ENCODE peak calls at places on chromosomes 13 and 19, in nine cellular contexts. B is astrocyte of the spinal cord, N is A549, K is fibroblast of the aortic adventitia, I is body of pancreas, M is HFFc6, L is choroid plexus epithelial cell, C is thoracic aorta, F is neural progenitor cell. X is an unnamed sample.

GRCh38 chr19:2551864-2552185 is 75.9 kb downstream of the GADD45B start:
- DNase-seq in C (no peak), K (no peak), L (no peak), N (no peak), I (no peak), B (no peak), F (no peak), M (no peak), X (no peak)

GRCh38 chr19:16032509-16033135 is 43.7 kb upstream of the TPM4 start:
- DNase-seq in C (no peak), B (no peak), N (no peak), L (no peak), I (no peak), M (no peak), K (no peak), F (no peak), X (no peak)

GRCh38 chr19:51637362-51637978 is 7.3 kb upstream of the SIGLEC5 start:
- DNase-seq in F (no peak), L (peak; percentile 11), I (no peak), N (peak; percentile 31), B (no peak), M (no peak), K (peak; percentile 2), C (no peak), X (no peak)

GRCh38 chr19:38683393-38684077 is 36.1 kb downstream of the ACTN4 start:
- DNase-seq in M (peak; percentile 88), I (peak; percentile 95), C (no peak), K (peak; percentile 88), F (peak; percentile 40), B (peak; percentile 97), L (peak; percentile 95), N (peak; percentile 100), X (peak; percentile 84)

GRCh38 chr19:49337267-49338022 is 2.2 kb downstream of the CD37 start:
- DNase-seq in K (no peak), M (no peak), I (peak; percentile 5), L (no peak), N (no peak), B (no peak), C (no peak), F (no peak), X (no peak)

GRCh38 chr13:50060718-50061117 is 45.5 kb downstream of the KCNRG start:
- DNase-seq in M (no peak), I (no peak), N (no peak), L (no peak), C (no peak), B (no peak), K (no peak), F (no peak), X (no peak)

GRCh38 chr19:55005684-55006488 is 32.2 kb downstream of the GP6 start:
- DNase-seq in N (peak; percentile 96), C (no peak), I (peak; percentile 37), F (peak; percentile 87), K (no peak), M (no peak), B (peak; percentile 48), L (peak; percentile 2), X (peak; percentile 55)

GRCh38 chr13:42990147-42990990 is 1.7 kb downstream of the EPSTI1 start:
- DNase-seq in M (no peak), N (no peak), L (peak; percentile 88), C (no peak), I (no peak), K (peak; percentile 16), F (no peak), B (peak; percentile 75), X (peak; percentile 72)

GRCh38 chr19:47430041-47430802 is 10.9 kb upstream of the MEIS3 start:
- DNase-seq in M (peak; percentile 52), F (peak; percentile 80), C (no peak), N (no peak), I (peak; percentile 23), K (peak; percentile 28), L (peak; percentile 61), B (peak; percentile 38), X (peak; percentile 57)

GRCh38 chr13:98269386-98269785 is 92.3 kb upstream of the RNF113B start:
- DNase-seq in M (no peak), C (no peak), I (no peak), N (no peak), F (no peak), K (no peak), B (no peak), L (no peak), X (no peak)

GRCh38 chr13:97385854-97386253 is 48.1 kb upstream of the RAP2A start:
- DNase-seq in F (no peak), N (no peak), K (peak; percentile 25), L (peak; percentile 40), I (no peak), M (no peak), B (no peak), C (no peak), X (no peak)

GRCh38 chr19:49833594-49833993 is 15.5 kb downstream of the MED25 start:
- DNase-seq in F (no peak), N (no peak), B (no peak), M (no peak), L (no peak), I (no peak), C (no peak), K (no peak), X (no peak)

GRCh38 chr13:98970293-98970692 is 7.6 kb downstream of the DOCK9 start:
- DNase-seq in F (no peak), N (no peak), L (no peak), K (peak; percentile 7), M (no peak), B (no peak), C (no peak), I (no peak), X (no peak)

GRCh38 chr13:95226476-95226875 is 74.8 kb downstream of the ABCC4 start:
- DNase-seq in I (no peak), L (no peak), K (no peak), B (no peak), M (no peak), C (no peak), F (no peak), N (no peak), X (no peak)

DNA sequence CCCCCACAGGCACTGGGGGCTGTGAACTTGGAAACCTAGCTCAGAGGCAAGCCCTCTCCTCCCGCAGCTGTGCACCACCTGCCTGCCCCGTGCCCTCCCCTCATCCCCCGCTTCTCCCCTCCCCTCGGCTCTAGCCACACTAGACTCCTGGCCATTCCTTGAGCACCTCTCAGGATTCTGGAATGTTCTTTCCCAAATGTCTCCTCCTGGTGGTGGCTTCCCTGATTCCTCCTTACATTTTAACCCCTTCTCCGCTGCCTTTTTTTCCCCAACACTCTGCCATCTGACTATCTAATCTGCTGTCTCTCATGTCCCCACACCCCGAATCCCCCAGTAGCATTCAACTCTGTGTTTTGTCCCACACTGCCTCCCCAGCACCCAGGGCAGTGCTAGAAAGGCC is 6.7 kb downstream of the NANOS3 start:
- DNase-seq in B (no peak), C (no peak), N (no peak), L (no peak), K (no peak), F (no peak), M (no peak), I (no peak), X (no peak)
- TF ChIP-seq CTCF in B (peak; percentile 34), C (no peak), N (no peak), L (peak; percentile 27), K (peak; percentile 17), F (peak; percentile 30), M (peak; percentile 62), I (no peak), X (peak; percentile 22)

DNA sequence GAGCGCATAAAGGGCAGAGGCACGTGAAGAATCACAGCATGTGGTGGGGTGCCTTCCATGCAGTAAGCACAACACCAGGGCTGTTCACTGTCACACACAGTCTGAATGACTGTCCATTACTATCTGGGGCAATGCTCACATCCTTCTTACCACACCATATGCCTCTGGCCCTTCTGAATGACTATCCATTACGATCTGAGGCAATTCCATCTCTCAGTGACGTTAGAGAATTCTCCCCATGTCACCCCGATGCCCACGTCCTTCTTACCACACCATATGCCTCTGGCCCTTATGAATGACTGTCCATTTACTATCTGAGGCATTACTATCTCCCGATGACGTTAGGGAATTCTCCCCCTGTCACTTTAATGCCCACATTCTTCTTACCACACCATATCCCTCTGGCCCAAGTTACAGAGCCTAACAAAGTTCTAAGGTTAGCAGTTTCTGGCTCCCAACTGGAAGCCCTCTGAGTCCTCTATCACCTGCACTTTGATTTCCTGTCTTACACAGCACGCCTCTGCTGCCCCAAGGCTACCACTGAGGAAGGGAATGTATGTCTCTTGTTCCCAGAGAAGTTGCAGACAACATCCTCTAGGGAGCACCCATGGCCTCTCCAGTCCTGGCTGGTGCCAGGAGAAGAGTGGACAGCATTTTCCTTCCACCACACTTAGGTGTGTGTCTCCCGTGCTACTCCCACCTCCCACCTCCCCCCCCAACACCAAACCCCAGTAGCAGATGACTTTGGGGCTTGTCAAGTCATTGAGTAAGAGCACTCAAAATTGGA is 154.8 kb downstream of the COG6 start:
- DNase-seq in I (no peak), K (peak; percentile 1), F (no peak), L (no peak), C (no peak), B (no peak), N (no peak), M (no peak), X (no peak)
- TF ChIP-seq CTCF in I (no peak), K (peak; percentile 3), F (no peak), L (peak; percentile 19), C (no peak), B (no peak), N (no peak), M (no peak), X (no peak)

DNA sequence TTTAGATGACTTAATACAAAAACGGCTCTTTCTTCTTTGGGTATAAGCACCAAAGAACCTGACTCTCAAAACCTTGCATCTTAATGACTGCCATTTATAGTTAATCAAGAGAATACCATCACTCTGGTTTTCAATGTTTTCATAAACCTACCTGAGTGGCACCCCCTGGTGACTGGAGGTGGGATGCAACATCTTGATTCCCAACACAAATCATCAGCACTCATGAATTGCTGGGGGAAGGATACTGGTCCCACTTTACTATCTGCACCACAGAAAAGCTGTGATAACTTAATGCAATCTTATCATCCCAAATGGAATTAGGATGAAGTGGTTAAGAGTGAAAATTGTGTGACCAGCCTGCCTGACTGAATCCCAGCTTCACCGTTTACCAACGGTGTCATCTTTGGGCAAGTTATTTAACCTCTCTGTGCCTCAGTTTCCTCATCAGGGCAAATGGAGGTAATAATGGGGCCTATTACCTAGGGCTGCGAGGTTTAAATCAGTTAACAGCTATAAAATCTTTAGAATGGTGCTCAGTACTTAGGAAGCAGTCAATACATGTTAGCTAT is 366.4 kb downstream of the KLF12 start:
- DNase-seq in C (no peak), K (no peak), L (no peak), F (peak; percentile 50), B (no peak), I (no peak), M (peak; percentile 11), N (peak; percentile 1), X (no peak)
- TF ChIP-seq CTCF in C (peak; percentile 16), K (peak; percentile 43), L (peak; percentile 60), F (peak; percentile 68), B (peak; percentile 38), I (no peak), M (peak; percentile 68), N (no peak), X (peak; percentile 34)

DNA sequence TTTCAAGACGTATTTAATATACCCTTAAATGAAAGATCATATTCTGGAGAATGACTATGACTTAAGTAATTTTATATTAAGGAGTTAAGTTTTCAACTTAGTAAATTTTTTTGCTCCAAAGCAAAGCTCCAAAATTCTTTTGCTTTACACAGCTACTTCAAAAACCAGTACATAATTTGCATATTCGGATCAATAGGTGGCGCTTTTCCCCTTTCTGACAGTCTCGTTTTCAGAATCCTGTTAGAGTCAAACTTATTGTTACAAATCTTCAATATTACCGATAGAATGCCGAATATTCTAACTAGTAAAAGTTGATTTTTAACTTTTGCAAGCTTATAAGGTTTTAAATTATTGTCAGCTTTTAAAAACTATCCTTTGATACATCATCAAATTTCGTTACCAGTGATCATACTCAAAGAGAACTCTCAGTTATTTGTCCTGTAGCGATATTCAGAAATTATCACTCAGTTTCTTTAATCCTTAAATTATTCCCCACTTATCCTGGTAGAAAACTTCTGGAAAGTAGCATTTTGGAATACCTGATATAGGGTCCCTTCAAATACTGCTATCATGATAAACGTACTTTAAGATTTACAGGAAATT is 852.7 kb upstream of the KLHL1 start:
- DNase-seq in L (peak; percentile 68), K (peak; percentile 2), M (peak; percentile 12), N (peak; percentile 14), C (no peak), F (peak; percentile 42), B (peak; percentile 52), I (no peak), X (peak; percentile 30)
- TF ChIP-seq CTCF in L (peak; percentile 67), K (peak; percentile 3), M (peak; percentile 76), N (peak; percentile 48), C (no peak), F (peak; percentile 86), B (peak; percentile 73), I (peak; percentile 44), X (peak; percentile 52)